ENCODE peak calls at places on chromosomes 1 and 21, in nine cellular contexts. R is GM10248; B is stimulated activated naive B cell treated with anti-CD40 and anti-IgM and Interleukin-4, amounts not matched to agents 10 μg/mL and 1 μg/mL and 100 μg/mL, for 72 hours; P is heart left ventricle; H is naive B cell; U is stimulated activated CD4-positive, alpha-beta T cell treated with anti-CD3 and anti-CD28 coated beads, TNF-alpha, amount 100 ng/mL, for 24 hours; N is GM04504; D is left ventricle myocardium superior; V is activated effector memory CD4-positive, alpha-beta T cell treated with Interleukin-2 at 50 U/mL for 16 hours. E is an unnamed sample.

GRCh38 chr1:48667782-48668181 is 108.9 kb downstream of the BEND5 start:
- DNase-seq in R (no peak), B (no peak), P (no peak), H (no peak), U (no peak), N (no peak), D (no peak), V (no peak), E (no peak)

GRCh38 chr1:116861137-116861536 is 48.6 kb upstream of the PTGFRN start:
- DNase-seq in R (no peak), B (no peak), P (no peak), H (no peak), U (no peak), N (no peak), D (no peak), V (no peak), E (no peak)

GRCh38 chr1:207941664-207942063 is 30.7 kb upstream of the CD34 start:
- DNase-seq in R (no peak), B (no peak), P (peak), H (no peak), U (no peak), N (no peak), D (peak), V (no peak), E (no peak)

GRCh38 chr21:29334717-29335428 is 36.2 kb downstream of the BACH1 start:
- DNase-seq in R (no peak), B (no peak), P (no peak), H (no peak), U (no peak), N (no peak), D (no peak), V (no peak), E (no peak)

GRCh38 chr1:21541835-21542234 is 32.6 kb downstream of the ALPL start:
- DNase-seq in R (no peak), B (no peak), P (peak), H (no peak), U (no peak), N (peak), D (peak), V (no peak), E (peak)

GRCh38 chr21:44568667-44569556 is 4.6 kb upstream of the KRTAP10-4 start:
- DNase-seq in R (peak), B (no peak), P (no peak), H (no peak), U (no peak), N (no peak), D (no peak), V (no peak), E (no peak)

GRCh38 chr1:89688607-89689006 is 55.7 kb downstream of the LRRC8C start:
- DNase-seq in R (no peak), B (no peak), P (no peak), H (no peak), U (no peak), N (no peak), D (no peak), V (no peak), E (no peak)

GRCh38 chr1:91533625-91534024 is 33.0 kb downstream of the CDC7 start:
- DNase-seq in R (no peak), B (no peak), P (no peak), H (no peak), U (no peak), N (no peak), D (no peak), V (no peak), E (no peak)

GRCh38 chr1:169106921-169107672 is 607 bp downstream of the ATP1B1 start:
- DNase-seq in R (no peak), B (no peak), P (no peak), H (no peak), U (peak), N (no peak), D (peak), V (no peak), E (no peak)

GRCh38 chr1:89548486-89548857 is 23.8 kb downstream of the LRRC8B start:
- DNase-seq in R (no peak), B (no peak), P (no peak), H (no peak), U (no peak), N (no peak), D (no peak), V (no peak), E (no peak)

GRCh38 chr1:230283678-230284077 is 142.5 kb downstream of the PGBD5 start:
- DNase-seq in R (no peak), B (no peak), P (no peak), H (no peak), U (no peak), N (no peak), D (no peak), V (no peak), E (no peak)

GRCh38 chr1:108521990-108522393 is 37.9 kb upstream of the EEIG2 start:
- DNase-seq in R (no peak), B (no peak), P (no peak), H (no peak), U (no peak), N (no peak), D (no peak), V (no peak), E (no peak)

GRCh38 chr1:218431476-218431875 is 86.3 kb downstream of the TGFB2 start:
- DNase-seq in R (no peak), B (no peak), P (no peak), H (no peak), U (no peak), N (no peak), D (no peak), V (no peak), E (no peak)

GRCh38 chr21:29888437-29888836 is 51.4 kb downstream of the GRIK1 start:
- DNase-seq in R (no peak), B (no peak), P (no peak), H (no peak), U (no peak), N (peak), D (no peak), V (no peak), E (peak)

GRCh38 chr1:29832936-29833335 is 596.6 kb downstream of the PTPRU start:
- DNase-seq in R (no peak), B (no peak), P (peak), H (no peak), U (no peak), N (no peak), D (no peak), V (no peak), E (no peak)

GRCh38 chr1:155061381-155062150 is 2.0 kb upstream of the EFNA4 start:
- DNase-seq in R (peak), B (peak), P (peak), H (peak), U (peak), N (peak), D (peak), V (peak), E (no peak)

GRCh38 chr1:217528271-217528670 is 102.6 kb downstream of the GPATCH2 start:
- DNase-seq in R (no peak), B (no peak), P (no peak), H (no peak), U (no peak), N (no peak), D (no peak), V (no peak), E (no peak)

GRCh38 chr1:234735476-234735875 is 125.5 kb upstream of the IRF2BP2 start:
- DNase-seq in R (no peak), B (no peak), P (no peak), H (no peak), U (no peak), N (no peak), D (no peak), V (no peak), E (no peak)

GRCh38 chr1:235160395-235160964 is 570 bp downstream of the RBM34 start:
- DNase-seq in R (peak), B (no peak), P (no peak), H (no peak), U (no peak), N (peak), D (no peak), V (no peak), E (peak)

GRCh38 chr1:229406798-229407197 is 27.1 kb downstream of the ACTA1 start:
- DNase-seq in R (no peak), B (no peak), P (no peak), H (no peak), U (no peak), N (no peak), D (no peak), V (no peak), E (no peak)